ENCODE peak calls at places on chromosomes 3 and 15, in five cellular contexts. W is stimulated activated CD4-positive, alpha-beta T cell treated with anti-CD3 and anti-CD28 coated beads, Interleukin-12 subunit alpha, Interleukin-12 subunit beta, amount 100 ng/mL, for 48 hours; Y is MG63; E is cardiac muscle cell; K is T-helper 1 cell. N is an unnamed sample.

GRCh38 chr3:5347486-5347885 is 160.0 kb downstream of the EDEM1 start:
- DNase-seq in W (no peak), Y (peak; percentile 42), E (no peak), K (no peak), N (no peak)

GRCh38 chr3:143348486-143349327 is 229.1 kb downstream of the CHST2 start:
- DNase-seq in W (no peak), Y (no peak), E (peak; percentile 22), K (no peak), N (no peak)

GRCh38 chr3:42190701-42191442 is 75.1 kb downstream of the CCK start:
- DNase-seq in W (peak; percentile 85), Y (peak; percentile 41), E (peak; percentile 72), K (peak; percentile 41), N (peak; percentile 7)

GRCh38 chr3:111299070-111299672 is 227.6 kb downstream of the NECTIN3 start:
- DNase-seq in W (no peak), Y (no peak), E (peak; percentile 30), K (no peak), N (no peak)

GRCh38 chr3:42702066-42702951 is at the start of gene HHATL:
- DNase-seq in W (no peak), Y (no peak), E (no peak), K (no peak), N (no peak)

GRCh38 chr3:184129012-184129411 is 6.1 kb upstream of the EIF2B5 start:
- DNase-seq in W (no peak), Y (peak; percentile 63), E (peak; percentile 63), K (no peak), N (no peak)

GRCh38 chr15:96321422-96322391 is 8.8 kb upstream of the NR2F2 start:
- DNase-seq in W (no peak), Y (no peak), E (peak; percentile 21), K (no peak), N (no peak)

GRCh38 chr3:132805071-132805470 is 82.9 kb upstream of the NPHP3 start:
- DNase-seq in W (no peak), Y (no peak), E (no peak), K (no peak), N (no peak)

GRCh38 chr15:80789296-80789695 is 10.1 kb downstream of the CEMIP start:
- DNase-seq in W (no peak), Y (no peak), E (peak; percentile 33), K (no peak), N (no peak)

GRCh38 chr3:87082806-87083440 is 92.0 kb upstream of the VGLL3 start:
- DNase-seq in W (no peak), Y (no peak), E (peak; percentile 82), K (no peak), N (no peak)

N was measured in NK-92 treated with Interleukin-12 subunit alpha and Interleukin-12 subunit beta, amount 100 ng/mL, for 24 hours.